ENCODE peak calls at places on chromosomes 5 and 9, in eight cellular contexts. C, J, I, B, R, U, Q and X are unnamed samples.

GRCh38 chr5:176608937-176609723 is 826 bp downstream of the GPRIN1 start:
- DNase-seq in J (no peak), Q (no peak), U (peak), R (no peak), B (no peak), C (no peak), I (no peak), X (no peak)

GRCh38 chr5:122149691-122150090 is 20.3 kb downstream of the ZNF474 start:
- DNase-seq in C (no peak), U (no peak), J (no peak), R (no peak), I (no peak), Q (no peak), B (no peak), X (no peak)

GRCh38 chr5:132387649-132388117 is 18.2 kb downstream of the SLC22A5 start:
- DNase-seq in J (peak), I (no peak), C (peak), R (no peak), B (no peak), U (peak), Q (no peak), X (no peak)

GRCh38 chr5:17129093-17129492 is 88.3 kb upstream of the BASP1 start:
- DNase-seq in C (peak), R (no peak), I (no peak), Q (no peak), J (no peak), B (no peak), U (no peak), X (no peak)

GRCh38 chr9:19161257-19162025 is 34.1 kb upstream of the PLIN2 start:
- DNase-seq in J (peak), C (peak), R (no peak), U (no peak), Q (no peak), B (no peak), I (peak), X (no peak)

GRCh38 chr5:56412601-56413379 is 179.7 kb upstream of the ANKRD55 start:
- DNase-seq in U (no peak), R (no peak), J (no peak), C (no peak), Q (no peak), B (no peak), I (peak), X (no peak)

GRCh38 chr5:56481147-56481997 is 248.2 kb upstream of the ANKRD55 start:
- DNase-seq in B (no peak), U (peak), C (peak), R (no peak), I (peak), Q (peak), J (no peak), X (no peak)

GRCh38 chr5:87074934-87075541 is 192.6 kb upstream of the RASA1 start:
- DNase-seq in U (no peak), J (no peak), I (no peak), Q (no peak), R (no peak), C (peak), B (no peak), X (no peak)

GRCh38 chr9:15873573-15874177 is 320.8 kb downstream of the CCDC171 start:
- DNase-seq in Q (peak), I (no peak), R (peak), C (peak), B (peak), J (peak), U (no peak), X (no peak)

GRCh38 chr5:175872287-175873089 is 1.1 kb downstream of the CPLX2 start:
- DNase-seq in J (no peak), U (peak), I (no peak), C (no peak), R (peak), B (no peak), Q (no peak), X (no peak)

GRCh38 chr9:131116281-131117101 is 8.9 kb upstream of the NUP214 start:
- DNase-seq in B (no peak), C (no peak), Q (no peak), U (no peak), J (no peak), R (no peak), I (no peak), X (no peak)

GRCh38 chr5:146565764-146566163 is 49.8 kb upstream of the GPR151 start:
- DNase-seq in I (peak), C (peak), Q (peak), J (peak), B (peak), R (peak), U (peak), X (no peak)

GRCh38 chr5:119470851-119471451 is 18.7 kb downstream of the HSD17B4 start:
- DNase-seq in Q (no peak), B (no peak), I (no peak), U (no peak), J (no peak), C (peak), R (peak), X (no peak)

GRCh38 chr5:159851053-159851452 is 65.2 kb upstream of the ADRA1B start:
- DNase-seq in I (no peak), J (no peak), R (no peak), B (no peak), C (peak), Q (no peak), U (no peak), X (no peak)

GRCh38 chr5:159955056-159955624 is 38.9 kb downstream of the ADRA1B start:
- DNase-seq in Q (no peak), R (no peak), I (no peak), B (no peak), J (no peak), C (no peak), U (no peak), X (no peak)

GRCh38 chr9:15513335-15513734 is 2.6 kb upstream of the PSIP1 start:
- DNase-seq in J (no peak), U (peak), C (no peak), Q (peak), R (no peak), B (no peak), I (no peak), X (no peak)

GRCh38 chr5:98827161-98827560 is 53.7 kb downstream of the RGMB start:
- DNase-seq in Q (peak), I (no peak), C (peak), U (no peak), R (peak), J (peak), B (no peak), X (no peak)

GRCh38 chr5:171477101-171477500 is 57.7 kb downstream of the FGF18 start:
- DNase-seq in I (no peak), C (no peak), J (no peak), Q (no peak), R (no peak), U (no peak), B (no peak), X (no peak)

GRCh38 chr5:39100851-39101396 is 26.7 kb upstream of the RICTOR start:
- DNase-seq in Q (no peak), J (peak), I (no peak), R (no peak), U (no peak), B (no peak), C (peak), X (no peak)